ENCODE peak calls at places on chromosome 10, in six cellular contexts. U is AG10803, C is kidney, I is tibial artery, G is brain microvascular endothelial cell, H is adrenal gland. R is an unnamed sample.
A peak's percentile ranks its signal among the peaks of the same experiment; 100 is the strongest.

GRCh38 chr10:104080762-104081161 is 4.9 kb downstream of the COL17A1 start:
- DNase-seq in U (peak; percentile 23), C (no peak), I (no peak), G (no peak), H (peak; percentile 40), R (no peak)

GRCh38 chr10:8581521-8582225 is 527.2 kb downstream of the GATA3 start:
- DNase-seq in U (no peak), C (peak; percentile 59), I (no peak), G (no peak), H (no peak), R (no peak)

GRCh38 chr10:47294057-47294456 is 5.9 kb upstream of the GDF10 start:
- DNase-seq in U (no peak), C (no peak), I (no peak), G (no peak), H (no peak), R (no peak)

GRCh38 chr10:62562101-62562500 is 187.9 kb downstream of the ZNF365 start:
- DNase-seq in U (peak; percentile 42), C (no peak), I (no peak), G (no peak), H (no peak), R (no peak)

GRCh38 chr10:79102056-79102874 is 33.5 kb downstream of the ZMIZ1 start:
- DNase-seq in U (peak; percentile 42), C (peak; percentile 90), I (peak; percentile 80), G (no peak), H (peak; percentile 82), R (no peak)

GRCh38 chr10:132627736-132628512 is 90.3 kb downstream of the INPP5A start:
- DNase-seq in U (peak; percentile 77), C (peak; percentile 83), I (peak; percentile 72), G (peak; percentile 26), H (peak; percentile 38), R (peak; percentile 7)

GRCh38 chr10:55146032-55146431 is 345.0 kb upstream of the PCDH15 start:
- DNase-seq in U (no peak), C (no peak), I (no peak), G (peak; percentile 49), H (no peak), R (no peak)

GRCh38 chr10:35913628-35914027 is 271.5 kb upstream of the FZD8 start:
- DNase-seq in U (peak; percentile 61), C (no peak), I (no peak), G (no peak), H (no peak), R (no peak)

GRCh38 chr10:71366710-71367109 is 30.0 kb upstream of the CDH23 start:
- DNase-seq in U (no peak), C (no peak), I (no peak), G (no peak), H (no peak), R (no peak)

GRCh38 chr10:110927461-110927860 is 8.1 kb downstream of the SHOC2 start:
- DNase-seq in U (no peak), C (no peak), I (no peak), G (no peak), H (no peak), R (no peak)

GRCh38 chr10:75024971-75025523 is 86.4 kb upstream of the SAMD8 start:
- DNase-seq in U (no peak), C (no peak), I (no peak), G (no peak), H (no peak), R (no peak)

GRCh38 chr10:61621538-61622150 is 41.1 kb upstream of the CABCOCO1 start:
- DNase-seq in U (no peak), C (no peak), I (no peak), G (no peak), H (no peak), R (no peak)

GRCh38 chr10:108913300-108913699 is 1010.0 kb downstream of the XPNPEP1 start:
- DNase-seq in U (no peak), C (no peak), I (no peak), G (no peak), H (no peak), R (no peak)

GRCh38 chr10:56057860-56058259 is 303.2 kb downstream of the ZWINT start:
- DNase-seq in U (no peak), C (no peak), I (no peak), G (no peak), H (no peak), R (no peak)

DNA sequence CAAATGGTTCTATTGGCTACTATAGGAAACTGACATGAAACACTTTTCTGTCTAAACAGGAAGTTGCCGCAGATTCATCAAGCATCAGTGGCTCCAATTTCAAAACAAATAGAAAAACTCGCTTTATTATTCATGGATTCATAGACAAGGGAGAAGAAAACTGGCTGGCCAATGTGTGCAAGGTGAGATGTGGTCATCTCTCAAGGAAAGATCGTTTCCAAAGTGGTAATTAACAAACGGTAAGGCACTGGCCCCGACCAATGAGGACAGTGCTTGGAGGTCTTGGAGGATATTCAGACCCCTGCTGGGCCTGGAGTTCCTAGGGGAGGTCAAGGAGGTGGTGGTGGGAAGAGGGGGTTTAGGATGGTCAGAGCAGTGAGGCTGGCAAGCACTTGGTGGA is 2.6 kb downstream of the PNLIP start:
- DNase-seq in U (no peak), C (no peak), I (no peak), G (no peak), H (no peak), R (no peak)
- H3K4me3 ChIP-seq in U (no peak overlapping the region), C (no peak overlapping the region), I (no peak overlapping the region), G (no peak overlapping the region), H (no peak overlapping the region), R (no peak overlapping the region)

GRCh38 chr10:97179731-97180366 is 5.9 kb downstream of the SLIT1 start:
- DNase-seq in U (no peak), C (peak; percentile 49), I (no peak), G (no peak), H (no peak), R (no peak)
- TF ChIP-seq CTCF in U (no peak), C (no peak), I (peak; percentile 12), G (peak; percentile 34), H (no peak), R (peak; percentile 44)

DNA sequence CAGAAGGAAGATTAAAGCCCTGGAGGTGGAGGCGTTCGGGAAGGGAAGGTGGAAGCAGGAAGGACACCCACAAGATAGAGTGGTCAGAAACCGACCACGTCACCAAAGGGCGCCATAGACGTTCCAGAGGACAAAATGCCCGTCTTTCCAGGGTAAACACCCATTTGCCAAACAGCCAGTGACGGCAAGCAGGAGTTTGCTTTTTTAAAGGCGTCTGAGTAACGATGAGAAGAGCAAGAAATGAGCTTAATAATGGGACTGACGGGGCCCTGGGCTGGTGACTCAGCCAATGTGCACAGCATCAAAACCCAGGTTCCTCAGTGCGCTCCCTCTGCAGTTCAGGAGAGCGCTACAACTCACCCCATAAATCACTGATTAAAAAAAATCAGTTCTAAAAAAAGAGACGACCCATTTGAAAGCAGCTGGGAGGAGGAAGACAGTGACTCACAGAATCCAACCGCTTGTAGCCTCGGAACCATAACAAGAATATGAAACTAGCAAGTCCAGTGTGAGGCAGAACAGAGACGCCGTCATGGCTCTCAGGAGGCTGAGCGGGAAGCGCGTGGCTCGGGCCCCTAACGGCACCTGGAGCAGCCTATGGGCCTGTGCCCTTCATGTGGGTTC is 5.9 kb downstream of the DIP2C start:
- DNase-seq in U (peak; percentile 91), C (peak; percentile 60), I (peak; percentile 45), G (peak; percentile 79), H (peak; percentile 89), R (peak; percentile 68)
- H3K4me3 ChIP-seq in U (peak overlapping the region; percentile 72), C (peak overlapping the region; percentile 45), I (peak overlapping the region; percentile 45), G (peak overlapping the region; percentile 38), H (no peak overlapping the region), R (peak overlapping the region; percentile 32)

DNA sequence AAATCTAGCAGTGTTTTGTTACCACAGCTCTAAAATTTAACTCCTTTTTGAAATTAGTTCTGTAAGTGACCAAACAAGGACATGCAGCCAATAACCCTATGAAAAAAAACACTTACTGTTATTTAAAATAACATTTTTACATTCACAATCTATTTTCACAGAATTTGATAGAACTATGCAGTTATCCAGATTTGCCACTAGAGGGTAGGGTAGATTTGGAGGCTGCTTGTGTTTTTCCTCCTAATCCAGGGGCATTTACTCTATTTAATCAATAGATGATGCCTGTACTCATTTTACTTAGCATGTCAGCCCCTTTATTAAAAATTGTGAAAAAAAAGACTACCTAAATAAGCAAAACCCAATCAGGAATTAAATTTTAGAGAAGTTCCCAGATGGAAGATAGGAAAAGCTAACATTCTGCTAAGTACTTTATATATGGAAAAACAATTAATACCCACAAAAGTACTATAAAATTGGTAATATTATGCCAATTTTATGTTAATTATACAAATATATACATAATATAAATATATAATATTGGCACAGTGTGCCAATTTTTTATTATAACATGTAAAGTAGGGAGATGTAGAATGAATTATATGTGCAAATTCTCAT is 18.1 kb upstream of the LIPK start:
- DNase-seq in U (peak; percentile 25), C (no peak), I (no peak), G (no peak), H (no peak), R (no peak)
- TF ChIP-seq CTCF in U (peak; percentile 90), C (peak; percentile 46), I (peak; percentile 65), G (peak; percentile 69), H (peak; percentile 78), R (peak; percentile 73)

DNA sequence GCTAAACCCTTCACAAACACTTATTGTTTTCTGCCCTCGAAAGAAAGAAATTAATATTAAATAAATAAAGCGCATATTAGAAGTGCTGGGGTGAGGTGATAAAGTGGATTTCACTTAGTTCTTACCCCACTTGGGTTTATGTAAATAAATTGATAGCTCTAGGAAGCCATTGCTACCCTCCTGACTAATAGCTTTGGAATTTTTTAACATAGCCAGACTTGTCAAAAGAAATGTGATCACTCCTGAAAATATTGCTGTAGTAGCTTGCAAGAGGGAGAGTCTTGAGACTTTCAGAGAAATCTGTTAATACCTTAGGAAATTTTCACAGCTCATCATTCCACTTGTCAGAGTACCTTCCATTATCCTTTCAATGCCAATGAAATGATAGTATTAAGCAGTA is 7.6 kb downstream of the ARL5B start:
- DNase-seq in U (peak; percentile 70), C (no peak), I (no peak), G (no peak), H (no peak), R (no peak)
- H3K4me3 ChIP-seq in U (no peak overlapping the region), C (no peak overlapping the region), I (no peak overlapping the region), G (no peak overlapping the region), H (no peak overlapping the region), R (no peak overlapping the region)

R was measured in HFF-Myc.